ENCODE peak calls at places on chromosome 10, in four cellular contexts. F is GM23338, X is tibial nerve, L is foreskin fibroblast. U is an unnamed sample.

GRCh38 chr10:50988792-50989191 is 85.5 kb upstream of the PRKG1 start:
- DNase-seq in L (no peak), X (no peak), F (peak; percentile 51), U (no peak)

GRCh38 chr10:15313034-15313433 is 58.1 kb downstream of the FAM171A1 start:
- DNase-seq in L (no peak), X (no peak), F (no peak), U (no peak)

GRCh38 chr10:65802391-65802790 is 1123.4 kb upstream of the LRRTM3 start:
- DNase-seq in L (no peak), F (no peak), X (no peak), U (no peak)

GRCh38 chr10:107971411-107971810 is 806.9 kb upstream of the SORCS1 start:
- DNase-seq in F (no peak), L (peak; percentile 73), X (no peak), U (no peak)

GRCh38 chr10:15363031-15363430 is 8.1 kb downstream of the FAM171A1 start:
- DNase-seq in X (no peak), L (peak; percentile 38), F (no peak), U (peak; percentile 70)

GRCh38 chr10:101959349-101959916 is 96.5 kb downstream of the ARMH3 start:
- DNase-seq in L (no peak), F (no peak), X (no peak), U (no peak)

GRCh38 chr10:51838506-51838905 is 139.1 kb upstream of the CSTF2T start:
- DNase-seq in F (peak; percentile 35), X (no peak), L (no peak), U (no peak)

GRCh38 chr10:60172363-60172990 is 217.2 kb downstream of the ANK3 start:
- DNase-seq in L (no peak), X (no peak), F (no peak), U (no peak)

GRCh38 chr10:72176701-72177100 is 39.1 kb upstream of the ANAPC16 start:
- DNase-seq in F (no peak), X (no peak), L (no peak), U (no peak)

GRCh38 chr10:72682626-72683025 is 9.3 kb upstream of the MCU start:
- DNase-seq in X (no peak), L (no peak), F (no peak), U (no peak)

GRCh38 chr10:121535381-121535780 is 62.9 kb downstream of the FGFR2 start:
- DNase-seq in X (no peak), F (no peak), L (no peak), U (no peak)

GRCh38 chr10:95820363-95820762 is 64.4 kb downstream of the ENTPD1 start:
- DNase-seq in L (no peak), F (no peak), X (no peak), U (no peak)

GRCh38 chr10:121165276-121165675 is 314.1 kb downstream of the WDR11 start:
- DNase-seq in F (no peak), L (no peak), X (no peak), U (peak; percentile 46)

GRCh38 chr10:112810651-112811215 is 139.3 kb upstream of the TCF7L2 start:
- DNase-seq in L (no peak), X (no peak), F (no peak), U (no peak)

GRCh38 chr10:87511526-87511925 is 6.8 kb downstream of the MINPP1 start:
- DNase-seq in F (no peak), L (no peak), X (no peak), U (no peak)

GRCh38 chr10:118343549-118343948 is 1.4 kb upstream of the FAM204A start:
- DNase-seq in X (no peak), L (no peak), F (no peak), U (no peak)

GRCh38 chr10:101111547-101111946 is 19.6 kb upstream of the TLX1 start:
- DNase-seq in X (no peak), F (no peak), L (no peak), U (no peak)

GRCh38 chr10:27413387-27413786 is 90.7 kb upstream of the RAB18 start:
- DNase-seq in L (no peak), F (peak; percentile 25), X (no peak), U (no peak)

GRCh38 chr10:131212763-131213325 is 98.7 kb downstream of the TCERG1L start:
- DNase-seq in F (no peak), X (no peak), L (no peak), U (no peak)

GRCh38 chr10:117942261-117942660 is 104.5 kb downstream of the RAB11FIP2 start:
- DNase-seq in X (no peak), L (no peak), F (no peak), U (no peak)

GRCh38 chr10:88881335-88881734 is 1.3 kb downstream of the STAMBPL1 start:
- DNase-seq in L (no peak), F (no peak), X (no peak), U (no peak)

GRCh38 chr10:3467052-3467906 is 294.7 kb upstream of the PITRM1 start:
- DNase-seq in X (peak; percentile 79), F (peak; percentile 64), L (peak; percentile 94), U (peak; percentile 98)

GRCh38 chr10:43061331-43061730 is 15.5 kb upstream of the RET start:
- DNase-seq in L (no peak), F (no peak), X (no peak), U (no peak)

GRCh38 chr10:114181971-114182370 is 2.8 kb downstream of the TDRD1 start:
- DNase-seq in F (no peak), X (peak; percentile 16), L (no peak), U (no peak)
- H3K4me3 ChIP-seq in F (no peak overlapping the region), X (no peak overlapping the region), L (no peak overlapping the region), U (no peak overlapping the region)

DNA sequence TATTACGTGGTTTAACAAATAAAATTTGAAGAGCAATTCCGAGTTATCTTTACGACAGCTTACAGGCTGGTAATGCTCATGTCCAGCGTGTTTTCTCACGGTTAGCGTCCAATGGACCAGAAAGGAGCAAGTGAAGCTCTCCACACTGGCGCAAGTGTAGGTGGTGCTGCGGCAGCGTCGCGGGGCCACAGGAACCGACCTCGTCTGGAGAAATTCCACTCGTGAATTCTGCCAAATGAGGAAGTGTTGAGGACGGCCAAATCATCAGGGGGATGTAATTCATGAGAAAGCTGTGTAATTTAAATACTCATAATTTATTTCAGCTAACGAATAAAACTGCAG is 350 bp upstream of the ZNF37A start:
- DNase-seq in L (no peak), X (no peak), F (no peak), U (no peak)
- H3K4me3 ChIP-seq in L (peak overlapping the region; percentile 71), X (peak overlapping the region; percentile 43), F (peak overlapping the region; percentile 73), U (peak overlapping the region; percentile 50)

DNA sequence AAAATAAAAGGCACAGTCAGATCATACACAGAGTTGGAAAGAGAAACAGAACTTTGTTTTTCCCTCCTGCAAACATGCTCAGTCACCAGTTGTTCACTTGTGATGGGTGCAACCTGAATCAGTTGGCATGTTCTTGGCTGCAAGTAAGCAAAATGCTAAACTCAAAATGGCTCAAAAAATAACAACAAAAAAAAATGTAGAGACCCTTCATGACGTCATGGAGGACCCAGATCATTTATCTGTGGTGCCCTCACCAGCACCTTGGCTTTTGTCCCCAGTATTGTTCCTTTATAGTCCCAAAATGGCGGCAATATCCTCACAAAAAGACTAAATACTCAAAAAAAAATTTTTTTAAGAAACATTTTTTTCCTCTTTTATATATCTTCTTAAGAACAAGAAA is 112.4 kb downstream of the CABCOCO1 start:
- DNase-seq in L (no peak), F (no peak), X (no peak), U (no peak)
- H3K4me3 ChIP-seq in L (no peak overlapping the region), F (no peak overlapping the region), X (no peak overlapping the region), U (no peak overlapping the region)

GRCh38 chr10:29816801-29817558 is 182.2 kb upstream of the SVIL start:
- DNase-seq in F (no peak), L (no peak), X (no peak), U (no peak)

GRCh38 chr10:29807407-29807806 is 172.6 kb upstream of the SVIL start:
- DNase-seq in X (no peak), L (peak; percentile 85), F (no peak), U (no peak)

GRCh38 chr10:29810816-29811215 is 176.0 kb upstream of the SVIL start:
- DNase-seq in F (no peak), X (no peak), L (no peak), U (no peak)

GRCh38 chr10:29815572-29815971 is 180.8 kb upstream of the SVIL start:
- DNase-seq in F (no peak), X (no peak), L (no peak), U (no peak)

DNA sequence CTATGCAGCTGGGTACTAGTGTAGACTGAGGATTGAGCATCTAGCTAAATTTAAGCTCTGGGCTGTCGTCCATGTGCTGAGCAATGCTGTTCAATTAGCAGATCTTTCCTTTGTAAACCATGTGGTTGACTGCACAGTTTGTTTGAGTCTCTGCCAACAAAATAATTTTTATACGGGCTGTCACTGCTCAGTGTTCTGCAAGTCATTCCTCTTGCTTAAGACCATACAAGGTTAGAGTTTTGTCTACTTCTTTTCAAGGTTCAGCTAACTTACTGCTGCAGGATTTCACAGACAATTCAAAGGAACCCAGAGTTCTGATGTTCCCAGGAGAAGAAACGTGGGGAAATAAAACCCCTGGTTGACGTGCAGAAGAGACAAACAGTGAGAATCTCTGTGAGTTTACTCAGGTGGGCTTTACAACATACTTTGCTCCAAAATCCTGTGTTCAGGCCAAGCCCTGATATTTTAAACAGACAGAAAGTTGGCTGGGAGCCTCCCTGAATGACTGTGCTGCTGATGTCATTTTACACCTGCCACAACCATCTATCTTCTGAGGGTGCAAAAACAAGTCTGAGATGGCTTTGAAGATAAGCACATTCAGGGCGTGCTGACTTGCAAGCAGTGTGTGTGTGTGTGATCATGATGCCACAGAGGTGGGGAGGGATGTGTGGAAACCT is 177.1 kb upstream of the SVIL start:
- DNase-seq in X (peak; percentile 36), L (peak; percentile 93), F (no peak), U (peak; percentile 40)
- H3K4me3 ChIP-seq in X (no peak overlapping the region), L (no peak overlapping the region), F (no peak overlapping the region), U (no peak overlapping the region)

GRCh38 chr10:79137826-79138225 is 69.1 kb downstream of the ZMIZ1 start:
- DNase-seq in X (no peak), F (no peak), L (no peak), U (no peak)
- H3K4me3 ChIP-seq in X (no peak overlapping the region), F (no peak overlapping the region), L (no peak overlapping the region), U (no peak overlapping the region)

DNA sequence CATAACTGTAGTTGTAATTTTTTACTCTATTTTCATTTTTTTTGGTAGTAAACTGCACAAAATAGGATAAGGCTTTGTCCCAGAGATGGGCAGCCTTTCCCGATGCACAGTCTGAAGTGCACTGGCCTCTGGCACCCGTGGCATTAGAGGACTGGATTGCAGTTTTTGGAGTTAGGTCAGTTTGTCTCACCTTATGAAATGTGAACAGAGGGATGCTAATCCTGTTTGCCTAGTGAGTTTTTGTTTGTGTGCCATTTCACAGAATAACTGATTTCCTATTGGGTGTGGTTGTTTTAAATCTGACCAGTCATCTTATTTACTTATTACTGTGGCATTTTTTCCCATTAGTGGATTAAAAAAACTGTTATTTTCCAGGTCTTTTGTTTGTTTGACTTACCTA is 109.5 kb upstream of the GATA3 start:
- DNase-seq in X (no peak), L (no peak), F (no peak), U (no peak)
- H3K4me3 ChIP-seq in X (no peak overlapping the region), L (no peak overlapping the region), F (no peak overlapping the region), U (no peak overlapping the region)

GRCh38 chr10:119737827-119738226 is 12.0 kb downstream of the INPP5F start:
- DNase-seq in F (peak; percentile 47), X (no peak), L (peak; percentile 82), U (peak; percentile 61)
- H3K4me3 ChIP-seq in F (no peak overlapping the region), X (no peak overlapping the region), L (no peak overlapping the region), U (no peak overlapping the region)